ENCODE peak calls at places on chromosomes 1 and 21, in nine cellular contexts. One of them, this sample, is unnamed.

GRCh38 chr1:156259805-156260204 is 11.9 kb upstream of the PAQR6 start:
- DNase-seq in A549: no peak
- DNase-seq in Panc1: no peak
- DNase-seq in cardiac muscle cell: no peak
- DNase-seq in endodermal cell: no peak
- DNase-seq in PC-3: no peak
- DNase-seq in dorsolateral prefrontal cortex: no peak
- DNase-seq in fibroblast of lung: no peak
- DNase-seq in sigmoid colon: no peak
- DNase-seq in this sample: no peak

GRCh38 chr1:149928388-149928724 is 753 bp upstream of the SF3B4 start:
- DNase-seq in A549: no peak
- DNase-seq in Panc1: no peak
- DNase-seq in cardiac muscle cell: no peak
- DNase-seq in endodermal cell: no peak
- DNase-seq in PC-3: no peak
- DNase-seq in dorsolateral prefrontal cortex: no peak
- DNase-seq in fibroblast of lung: no peak
- DNase-seq in sigmoid colon: no peak
- DNase-seq in this sample: no peak

GRCh38 chr1:234512376-234512965 is 33.5 kb upstream of the TARBP1 start:
- DNase-seq in A549: no peak
- DNase-seq in Panc1: no peak
- DNase-seq in cardiac muscle cell: no peak
- DNase-seq in endodermal cell: peak
- DNase-seq in PC-3: no peak
- DNase-seq in dorsolateral prefrontal cortex: no peak
- DNase-seq in fibroblast of lung: no peak
- DNase-seq in sigmoid colon: no peak
- DNase-seq in this sample: no peak

GRCh38 chr1:161970633-161971032 is 53.0 kb downstream of the OLFML2B start:
- DNase-seq in A549: no peak
- DNase-seq in Panc1: no peak
- DNase-seq in cardiac muscle cell: no peak
- DNase-seq in endodermal cell: peak
- DNase-seq in PC-3: no peak
- DNase-seq in dorsolateral prefrontal cortex: no peak
- DNase-seq in fibroblast of lung: no peak
- DNase-seq in sigmoid colon: no peak
- DNase-seq in this sample: no peak

GRCh38 chr1:160284220-160284781 is 632 bp downstream of the PEX19 start:
- DNase-seq in A549: peak
- DNase-seq in Panc1: no peak
- DNase-seq in cardiac muscle cell: peak
- DNase-seq in endodermal cell: no peak
- DNase-seq in PC-3: peak
- DNase-seq in dorsolateral prefrontal cortex: no peak
- DNase-seq in fibroblast of lung: peak
- DNase-seq in sigmoid colon: no peak
- DNase-seq in this sample: no peak

GRCh38 chr1:62321438-62321837 is 2.2 kb upstream of the KANK4 start:
- DNase-seq in A549: peak
- DNase-seq in Panc1: peak
- DNase-seq in cardiac muscle cell: no peak
- DNase-seq in endodermal cell: no peak
- DNase-seq in PC-3: peak
- DNase-seq in dorsolateral prefrontal cortex: no peak
- DNase-seq in fibroblast of lung: peak
- DNase-seq in sigmoid colon: no peak
- DNase-seq in this sample: no peak

GRCh38 chr1:241779897-241780296 is 68.1 kb upstream of the EXO1 start:
- DNase-seq in A549: no peak
- DNase-seq in Panc1: no peak
- DNase-seq in cardiac muscle cell: no peak
- DNase-seq in endodermal cell: no peak
- DNase-seq in PC-3: no peak
- DNase-seq in dorsolateral prefrontal cortex: no peak
- DNase-seq in fibroblast of lung: no peak
- DNase-seq in sigmoid colon: no peak
- DNase-seq in this sample: no peak

GRCh38 chr1:38175062-38175461 is 128.5 kb upstream of the POU3F1 start:
- DNase-seq in A549: no peak
- DNase-seq in Panc1: no peak
- DNase-seq in cardiac muscle cell: no peak
- DNase-seq in endodermal cell: no peak
- DNase-seq in PC-3: no peak
- DNase-seq in dorsolateral prefrontal cortex: no peak
- DNase-seq in fibroblast of lung: no peak
- DNase-seq in sigmoid colon: no peak
- DNase-seq in this sample: peak

GRCh38 chr1:97119775-97120174 is 398.2 kb downstream of the PTBP2 start:
- DNase-seq in A549: no peak
- DNase-seq in Panc1: no peak
- DNase-seq in cardiac muscle cell: no peak
- DNase-seq in endodermal cell: peak
- DNase-seq in PC-3: no peak
- DNase-seq in dorsolateral prefrontal cortex: no peak
- DNase-seq in fibroblast of lung: no peak
- DNase-seq in sigmoid colon: no peak
- DNase-seq in this sample: no peak

GRCh38 chr1:42887366-42887765 is 41.0 kb downstream of the ZNF691 start:
- DNase-seq in A549: no peak
- DNase-seq in Panc1: no peak
- DNase-seq in cardiac muscle cell: no peak
- DNase-seq in endodermal cell: no peak
- DNase-seq in PC-3: no peak
- DNase-seq in dorsolateral prefrontal cortex: no peak
- DNase-seq in fibroblast of lung: no peak
- DNase-seq in sigmoid colon: no peak
- DNase-seq in this sample: no peak

GRCh38 chr1:156114919-156115513 is 505 bp downstream of the LMNA start:
- DNase-seq in A549: no peak
- DNase-seq in Panc1: no peak
- DNase-seq in cardiac muscle cell: peak
- DNase-seq in endodermal cell: peak
- DNase-seq in PC-3: peak
- DNase-seq in dorsolateral prefrontal cortex: peak
- DNase-seq in fibroblast of lung: no peak
- DNase-seq in sigmoid colon: no peak
- DNase-seq in this sample: peak

GRCh38 chr21:26389971-26390641 is 183.0 kb downstream of the CYYR1 start:
- DNase-seq in A549: peak
- DNase-seq in Panc1: peak
- DNase-seq in cardiac muscle cell: peak
- DNase-seq in endodermal cell: no peak
- DNase-seq in PC-3: peak
- DNase-seq in dorsolateral prefrontal cortex: no peak
- DNase-seq in fibroblast of lung: peak
- DNase-seq in sigmoid colon: no peak
- DNase-seq in this sample: no peak

GRCh38 chr1:37995773-37996379 is 6.1 kb upstream of the SF3A3 start:
- DNase-seq in A549: no peak
- DNase-seq in Panc1: no peak
- DNase-seq in cardiac muscle cell: peak
- DNase-seq in endodermal cell: peak
- DNase-seq in PC-3: no peak
- DNase-seq in dorsolateral prefrontal cortex: no peak
- DNase-seq in fibroblast of lung: peak
- DNase-seq in sigmoid colon: peak
- DNase-seq in this sample: peak

GRCh38 chr21:29939859-29940245 is at the start of gene GRIK1:
- DNase-seq in A549: no peak
- DNase-seq in Panc1: no peak
- DNase-seq in cardiac muscle cell: peak
- DNase-seq in endodermal cell: peak
- DNase-seq in PC-3: no peak
- DNase-seq in dorsolateral prefrontal cortex: no peak
- DNase-seq in fibroblast of lung: peak
- DNase-seq in sigmoid colon: no peak
- DNase-seq in this sample: peak

GRCh38 chr21:33951276-33952178 is 35.9 kb upstream of the ATP5PO start:
- DNase-seq in A549: no peak
- DNase-seq in Panc1: no peak
- DNase-seq in cardiac muscle cell: no peak
- DNase-seq in endodermal cell: no peak
- DNase-seq in PC-3: no peak
- DNase-seq in dorsolateral prefrontal cortex: no peak
- DNase-seq in fibroblast of lung: no peak
- DNase-seq in sigmoid colon: no peak
- DNase-seq in this sample: no peak

GRCh38 chr1:241895013-241895412 is 47.0 kb downstream of the EXO1 start:
- DNase-seq in A549: no peak
- DNase-seq in Panc1: no peak
- DNase-seq in cardiac muscle cell: no peak
- DNase-seq in endodermal cell: no peak
- DNase-seq in PC-3: peak
- DNase-seq in dorsolateral prefrontal cortex: no peak
- DNase-seq in fibroblast of lung: no peak
- DNase-seq in sigmoid colon: no peak
- DNase-seq in this sample: no peak

GRCh38 chr1:96309783-96310182 is 411.8 kb upstream of the PTBP2 start:
- DNase-seq in A549: no peak
- DNase-seq in Panc1: no peak
- DNase-seq in cardiac muscle cell: no peak
- DNase-seq in endodermal cell: no peak
- DNase-seq in PC-3: peak
- DNase-seq in dorsolateral prefrontal cortex: no peak
- DNase-seq in fibroblast of lung: peak
- DNase-seq in sigmoid colon: no peak
- DNase-seq in this sample: no peak

GRCh38 chr1:86517336-86517735 is 29.5 kb upstream of the CLCA4 start:
- DNase-seq in A549: no peak
- DNase-seq in Panc1: no peak
- DNase-seq in cardiac muscle cell: no peak
- DNase-seq in endodermal cell: no peak
- DNase-seq in PC-3: peak
- DNase-seq in dorsolateral prefrontal cortex: no peak
- DNase-seq in fibroblast of lung: no peak
- DNase-seq in sigmoid colon: no peak
- DNase-seq in this sample: no peak

GRCh38 chr1:1173793-1174415 is at the start of gene TTLL10:
- DNase-seq in A549: no peak
- DNase-seq in Panc1: no peak
- DNase-seq in cardiac muscle cell: peak
- DNase-seq in endodermal cell: peak
- DNase-seq in PC-3: no peak
- DNase-seq in dorsolateral prefrontal cortex: no peak
- DNase-seq in fibroblast of lung: no peak
- DNase-seq in sigmoid colon: no peak
- DNase-seq in this sample: peak
- TF ChIP-seq CTCF in A549: no peak
- TF ChIP-seq CTCF in Panc1: no peak
- TF ChIP-seq CTCF in cardiac muscle cell: no peak
- TF ChIP-seq CTCF in endodermal cell: no peak
- TF ChIP-seq CTCF in PC-3: no peak
- TF ChIP-seq CTCF in dorsolateral prefrontal cortex: no peak
- TF ChIP-seq CTCF in fibroblast of lung: no peak
- TF ChIP-seq CTCF in sigmoid colon: no peak
- TF ChIP-seq CTCF in this sample: no peak

GRCh38 chr1:17559618-17560419 is 20.3 kb downstream of the ARHGEF10L start:
- DNase-seq in A549: no peak
- DNase-seq in Panc1: no peak
- DNase-seq in cardiac muscle cell: no peak
- DNase-seq in endodermal cell: peak
- DNase-seq in PC-3: peak
- DNase-seq in dorsolateral prefrontal cortex: no peak
- DNase-seq in fibroblast of lung: no peak
- DNase-seq in sigmoid colon: no peak
- DNase-seq in this sample: no peak
- H3K27ac ChIP-seq in A549: peak
- H3K27ac ChIP-seq in Panc1: no peak
- H3K27ac ChIP-seq in cardiac muscle cell: no peak
- H3K27ac ChIP-seq in endodermal cell: no peak
- H3K27ac ChIP-seq in PC-3: peak
- H3K27ac ChIP-seq in dorsolateral prefrontal cortex: peak
- H3K27ac ChIP-seq in fibroblast of lung: no peak
- H3K27ac ChIP-seq in sigmoid colon: peak
- H3K27ac ChIP-seq in this sample: peak

GRCh38 chr1:2386636-2387611 is 4.4 kb downstream of the MORN1 start:
- DNase-seq in A549: no peak
- DNase-seq in Panc1: no peak
- DNase-seq in cardiac muscle cell: no peak
- DNase-seq in endodermal cell: no peak
- DNase-seq in PC-3: no peak
- DNase-seq in dorsolateral prefrontal cortex: no peak
- DNase-seq in fibroblast of lung: no peak
- DNase-seq in sigmoid colon: peak
- DNase-seq in this sample: peak
- TF ChIP-seq CTCF in A549: no peak
- TF ChIP-seq CTCF in Panc1: no peak
- TF ChIP-seq CTCF in cardiac muscle cell: no peak
- TF ChIP-seq CTCF in endodermal cell: no peak
- TF ChIP-seq CTCF in PC-3: no peak
- TF ChIP-seq CTCF in dorsolateral prefrontal cortex: no peak
- TF ChIP-seq CTCF in fibroblast of lung: no peak
- TF ChIP-seq CTCF in sigmoid colon: no peak
- TF ChIP-seq CTCF in this sample: no peak

GRCh38 chr1:29234471-29234870 is 1.9 kb upstream of the PTPRU start:
- DNase-seq in A549: no peak
- DNase-seq in Panc1: no peak
- DNase-seq in cardiac muscle cell: no peak
- DNase-seq in endodermal cell: no peak
- DNase-seq in PC-3: no peak
- DNase-seq in dorsolateral prefrontal cortex: no peak
- DNase-seq in fibroblast of lung: no peak
- DNase-seq in sigmoid colon: no peak
- DNase-seq in this sample: no peak

GRCh38 chr1:29230553-29231378 is at the start of gene MECR:
- DNase-seq in A549: peak
- DNase-seq in Panc1: peak
- DNase-seq in cardiac muscle cell: peak
- DNase-seq in endodermal cell: peak
- DNase-seq in PC-3: peak
- DNase-seq in dorsolateral prefrontal cortex: peak
- DNase-seq in fibroblast of lung: peak
- DNase-seq in sigmoid colon: peak
- DNase-seq in this sample: peak

GRCh38 chr1:29233693-29234092 is 2.6 kb upstream of the PTPRU start:
- DNase-seq in A549: no peak
- DNase-seq in Panc1: no peak
- DNase-seq in cardiac muscle cell: no peak
- DNase-seq in endodermal cell: no peak
- DNase-seq in PC-3: no peak
- DNase-seq in dorsolateral prefrontal cortex: no peak
- DNase-seq in fibroblast of lung: no peak
- DNase-seq in sigmoid colon: no peak
- DNase-seq in this sample: no peak

GRCh38 chr1:29227511-29227910 is 3.2 kb downstream of the MECR start:
- DNase-seq in A549: no peak
- DNase-seq in Panc1: no peak
- DNase-seq in cardiac muscle cell: no peak
- DNase-seq in endodermal cell: peak
- DNase-seq in PC-3: peak
- DNase-seq in dorsolateral prefrontal cortex: no peak
- DNase-seq in fibroblast of lung: no peak
- DNase-seq in sigmoid colon: no peak
- DNase-seq in this sample: no peak

DNA sequence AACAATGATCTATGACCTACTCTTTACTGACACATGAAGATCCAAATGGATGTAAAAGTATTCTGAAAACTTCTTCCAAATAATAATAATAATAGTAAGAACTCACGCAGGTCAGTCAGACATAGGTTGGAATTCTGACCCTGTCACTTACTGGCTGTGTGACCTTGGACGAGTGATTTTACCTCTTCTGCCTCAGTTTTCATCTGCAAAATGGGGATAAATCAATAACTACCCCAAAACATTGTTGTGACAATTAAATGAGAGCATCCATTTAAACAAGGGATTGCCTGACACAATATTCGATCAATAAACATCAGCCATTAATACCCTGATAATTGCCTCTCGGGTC is 556 bp downstream of the MECR start:
- DNase-seq in A549: no peak
- DNase-seq in Panc1: no peak
- DNase-seq in cardiac muscle cell: no peak
- DNase-seq in endodermal cell: no peak
- DNase-seq in PC-3: no peak
- DNase-seq in dorsolateral prefrontal cortex: no peak
- DNase-seq in fibroblast of lung: no peak
- DNase-seq in sigmoid colon: no peak
- DNase-seq in this sample: no peak
- H3K27ac ChIP-seq in A549: peak
- H3K27ac ChIP-seq in Panc1: peak
- H3K27ac ChIP-seq in cardiac muscle cell: no peak
- H3K27ac ChIP-seq in endodermal cell: no peak
- H3K27ac ChIP-seq in PC-3: peak
- H3K27ac ChIP-seq in dorsolateral prefrontal cortex: peak
- H3K27ac ChIP-seq in fibroblast of lung: peak
- H3K27ac ChIP-seq in sigmoid colon: peak
- H3K27ac ChIP-seq in this sample: no peak

This sample was measured in kidney.